ENCODE peak calls at places on chromosomes 13 and 19, in five cellular contexts. K is osteoblast, V is uterus, N is left lung, M is tibial artery. J is an unnamed sample. For H3K4me1, the result is how much of the 10 kb centered on the place peaks cover.

GRCh38 chr19:33723512-33723911 is 73.2 kb upstream of the KCTD15 start:
- DNase-seq in K (peak), V (no peak), N (no peak), M (no peak), J (no peak)

GRCh38 chr13:41916173-41916954 is 44.5 kb downstream of the VWA8 start:
- DNase-seq in K (peak), V (no peak), N (no peak), M (no peak), J (no peak)

GRCh38 chr13:86788624-86789023 is 882.5 kb upstream of the SLITRK5 start:
- DNase-seq in K (no peak), V (no peak), N (no peak), M (no peak), J (no peak)

GRCh38 chr19:8308891-8309291 is 733 bp upstream of the CD320 start:
- DNase-seq in K (no peak), V (peak), N (peak), M (peak), J (peak)

GRCh38 chr19:45071969-45072790 is 4.1 kb downstream of the ZNF296 start:
- DNase-seq in K (peak), V (no peak), N (no peak), M (no peak), J (no peak)

GRCh38 chr13:111893071-111893606 is 173.8 kb upstream of the SOX1 start:
- DNase-seq in K (no peak), V (no peak), N (no peak), M (no peak), J (peak)

GRCh38 chr13:113739527-113740285 is 19.3 kb upstream of the TMEM255B start:
- DNase-seq in K (no peak), V (no peak), N (no peak), M (no peak), J (no peak)

GRCh38 chr19:43353606-43354304 is at the start of gene CD177:
- DNase-seq in K (no peak), V (no peak), N (no peak), M (no peak), J (no peak)

GRCh38 chr13:21579754-21580316 is 24.1 kb downstream of the MICU2 start:
- DNase-seq in K (peak), V (no peak), N (no peak), M (no peak), J (no peak)

GRCh38 chr13:111325146-111325890 is 4.9 kb downstream of the TEX29 start:
- DNase-seq in K (peak), V (no peak), N (no peak), M (no peak), J (no peak)

GRCh38 chr19:53908106-53908932 is 759 bp upstream of the CACNG7 start:
- DNase-seq in K (peak), V (no peak), N (no peak), M (no peak), J (no peak)

GRCh38 chr13:73945871-73946270 is 188.3 kb downstream of the KLF12 start:
- DNase-seq in K (no peak), V (no peak), N (no peak), M (peak), J (no peak)

GRCh38 chr13:35917252-35917941 is 213.8 kb downstream of the DCLK1 start:
- DNase-seq in K (no peak), V (no peak), N (no peak), M (no peak), J (no peak)

GRCh38 chr19:5985098-5985783 is 7.3 kb upstream of the RANBP3 start:
- DNase-seq in K (peak), V (no peak), N (no peak), M (no peak), J (no peak)

GRCh38 chr13:28357247-28357825 is 137.6 kb downstream of the FLT1 start:
- DNase-seq in K (no peak), V (no peak), N (no peak), M (no peak), J (no peak)

GRCh38 chr13:24274452-24274971 is 34.9 kb upstream of the C1QTNF9 start:
- DNase-seq in K (no peak), V (no peak), N (peak), M (no peak), J (peak)

GRCh38 chr19:34172661-34173144 is 399 bp downstream of the LSM14A start:
- DNase-seq in K (peak), V (peak), N (no peak), M (no peak), J (no peak)

GRCh38 chr13:106573855-106574254 is 5.9 kb upstream of the ARGLU1 start:
- DNase-seq in K (no peak), V (peak), N (peak), M (peak), J (peak)

GRCh38 chr13:108383676-108384075 is 114.2 kb downstream of the TNFSF13B start:
- DNase-seq in K (no peak), V (no peak), N (no peak), M (no peak), J (no peak)

DNA sequence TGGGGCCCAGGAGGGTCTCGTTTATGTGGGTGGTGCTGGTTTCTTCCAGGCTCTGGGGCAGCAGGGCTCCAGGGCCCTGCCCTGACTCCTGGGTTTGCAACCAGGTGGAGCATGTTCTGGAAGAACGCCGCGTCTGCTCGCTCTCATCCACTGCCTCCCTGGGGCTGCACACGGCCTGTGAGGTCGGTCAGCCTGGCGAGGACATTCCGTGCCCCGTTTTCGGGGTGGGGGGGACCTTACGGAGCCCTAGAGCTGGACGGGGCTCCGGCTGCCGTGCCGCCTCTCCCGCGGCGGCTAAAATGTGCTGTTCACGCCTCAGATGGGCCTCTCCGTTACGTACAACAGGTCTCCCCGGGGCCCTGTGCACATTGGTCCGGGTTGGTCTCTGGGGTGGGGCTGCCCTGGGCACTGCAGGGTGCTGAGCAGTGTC is 3.3 kb downstream of the GNA11 start:
- DNase-seq in K (peak), V (no peak), N (no peak), M (no peak), J (no peak)
- H3K4me1 ChIP-seq in K (under half), V (under half), N (under half), M (under half), J (half or more)

GRCh38 chr19:40284501-40285352 is at the start of gene AKT2:
- DNase-seq in K (peak), V (peak), N (no peak), M (no peak), J (peak)

GRCh38 chr19:40284251-40284500 is 969 bp downstream of the AKT2 start:
- DNase-seq in K (peak), V (no peak), N (no peak), M (no peak), J (no peak)

GRCh38 chr19:40282920-40283319 is 2.2 kb downstream of the AKT2 start:
- DNase-seq in K (no peak), V (no peak), N (no peak), M (no peak), J (no peak)

GRCh38 chr19:40282209-40282580 is 3.0 kb downstream of the AKT2 start:
- DNase-seq in K (no peak), V (no peak), N (no peak), M (no peak), J (no peak)

DNA sequence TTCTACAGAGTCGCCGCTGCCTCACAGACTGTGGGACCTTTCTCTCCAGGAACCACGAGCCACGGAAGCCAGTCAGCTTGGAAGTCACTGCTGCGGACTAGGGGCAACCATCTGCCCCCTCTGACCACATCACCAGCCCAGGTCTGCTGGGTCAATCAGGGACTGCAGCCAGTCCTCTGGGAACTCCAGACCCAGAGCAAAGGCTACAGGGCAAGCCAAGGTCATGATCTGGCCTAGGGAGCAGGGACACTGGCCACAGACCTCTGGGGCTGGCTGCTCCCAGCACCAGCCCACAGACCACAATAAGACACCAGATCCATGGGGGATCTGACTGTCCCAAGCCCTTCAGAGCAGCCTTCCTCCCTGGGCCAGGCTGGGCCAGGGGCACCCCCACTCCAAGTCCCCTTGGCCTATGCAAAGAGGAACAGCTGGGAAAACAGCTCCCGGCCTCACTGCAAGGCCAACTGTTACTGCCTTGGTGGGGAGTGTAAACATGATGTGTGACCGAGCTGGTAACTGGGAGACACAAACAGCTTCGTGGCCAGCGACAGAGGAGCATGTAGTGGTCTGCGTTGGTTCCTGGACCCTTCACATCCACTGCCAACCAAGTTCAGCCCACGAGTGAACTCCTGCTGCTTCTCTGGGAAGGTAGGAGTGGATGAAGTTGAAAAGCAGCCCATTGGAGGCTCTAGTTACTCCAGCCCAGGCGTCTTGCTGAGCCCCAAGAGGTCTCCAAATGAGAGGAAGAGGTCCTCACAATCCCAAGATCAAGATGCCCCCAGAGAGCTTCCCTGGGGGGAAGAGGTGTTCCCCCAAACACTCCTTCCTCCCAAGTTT is 1.5 kb downstream of the AKT2 start:
- DNase-seq in K (peak), V (no peak), N (no peak), M (no peak), J (no peak)
- H3K4me1 ChIP-seq in K (under half), V (under half), N (under half), M (under half), J (half or more)

DNA sequence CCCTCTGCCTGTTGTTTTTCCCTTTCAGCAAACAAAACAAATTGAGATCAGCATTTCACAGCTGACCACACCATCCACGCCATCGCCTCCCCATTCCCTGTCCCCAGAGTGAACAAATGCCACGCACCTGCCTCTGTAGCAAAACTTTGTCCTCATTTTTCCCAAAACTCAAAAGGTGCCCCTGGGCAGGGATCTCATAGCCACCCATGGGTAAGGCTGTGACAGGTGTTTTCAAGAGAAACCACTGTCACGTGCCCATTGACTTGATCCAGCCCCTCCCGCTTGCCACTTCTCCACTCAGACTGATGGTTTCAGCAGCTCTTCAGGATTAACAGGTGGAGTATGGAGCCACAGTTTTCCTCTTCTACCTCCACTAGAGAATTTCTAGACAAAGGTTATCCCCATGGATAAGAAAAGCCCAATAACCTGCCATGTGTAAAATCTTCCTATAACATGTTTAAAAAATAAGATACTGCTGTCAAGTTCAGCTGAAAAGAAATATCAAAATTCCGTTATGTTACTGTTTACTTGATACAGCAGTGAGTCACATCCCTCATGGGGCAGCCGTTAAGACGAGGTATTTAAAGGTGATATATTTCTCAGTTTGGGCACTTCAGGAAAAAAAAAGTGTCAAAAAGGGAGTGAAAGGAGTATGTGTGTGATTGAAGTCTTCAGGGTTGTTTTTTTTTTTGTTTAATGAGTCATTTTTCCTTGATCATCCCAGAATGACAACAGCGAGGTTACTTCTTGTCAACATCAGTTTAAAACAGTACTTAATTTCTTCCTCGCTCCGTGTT is 63.5 kb upstream of the GPR183 start:
- DNase-seq in K (no peak), V (no peak), N (no peak), M (no peak), J (peak)
- H3K4me1 ChIP-seq in K (under half), V (under half), N (under half), M (under half), J (under half)

DNA sequence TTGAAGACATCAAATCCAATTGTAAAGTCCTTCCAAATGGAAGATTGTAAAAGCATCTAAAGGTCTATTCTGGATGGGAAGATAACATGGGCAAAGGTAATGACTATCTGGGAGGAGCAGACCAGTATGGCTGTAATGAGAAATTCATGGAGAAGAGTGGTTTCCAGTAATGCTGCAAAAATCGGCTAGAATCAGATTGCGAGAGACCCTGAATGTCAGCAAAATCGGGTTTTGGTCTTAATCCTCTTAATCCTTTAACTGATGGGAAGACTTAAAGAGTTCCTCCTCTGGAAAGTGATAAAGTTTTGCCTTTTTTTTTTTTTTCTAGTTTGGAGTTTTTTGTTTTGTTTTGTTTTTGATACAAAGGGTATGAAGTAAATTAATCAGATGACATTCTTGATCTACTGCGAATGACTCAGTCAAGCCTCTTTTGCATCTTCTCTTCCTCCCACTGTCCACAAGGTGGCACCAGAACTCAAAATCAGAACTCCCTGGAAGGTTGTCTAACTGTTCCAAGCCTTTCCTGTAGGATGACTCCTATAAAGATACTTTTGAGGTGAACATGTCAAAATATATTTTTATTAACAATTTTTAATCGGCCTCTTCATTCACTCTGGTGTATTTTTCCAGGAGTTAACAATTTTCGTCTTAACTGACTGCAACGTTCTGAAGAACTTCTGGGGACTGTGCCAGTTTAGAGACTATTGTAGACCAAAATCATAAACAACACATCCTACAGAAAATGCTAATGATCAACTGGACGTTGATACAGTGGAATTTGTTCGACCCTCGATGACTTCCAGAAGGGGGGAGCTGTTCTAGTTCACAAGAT is 213.3 kb upstream of the MIR17HG start:
- DNase-seq in K (no peak), V (no peak), N (no peak), M (no peak), J (no peak)
- H3K4me1 ChIP-seq in K (under half), V (under half), N (under half), M (under half), J (under half)

GRCh38 chr13:33182729-33183128 is 102.8 kb downstream of the STARD13 start:
- DNase-seq in K (no peak), V (no peak), N (no peak), M (no peak), J (no peak)

GRCh38 chr13:33183431-33184130 is 102.0 kb downstream of the STARD13 start:
- DNase-seq in K (peak), V (no peak), N (no peak), M (no peak), J (no peak)

GRCh38 chr13:33185853-33186252 is 99.7 kb downstream of the STARD13 start:
- DNase-seq in K (peak), V (no peak), N (no peak), M (no peak), J (no peak)

GRCh38 chr13:33184131-33184485 is 101.4 kb downstream of the STARD13 start:
- DNase-seq in K (no peak), V (no peak), N (no peak), M (no peak), J (no peak)

GRCh38 chr13:33184530-33184929 is 101.0 kb downstream of the STARD13 start:
- DNase-seq in K (no peak), V (no peak), N (no peak), M (no peak), J (no peak)
- H3K4me1 ChIP-seq in K (half or more), V (under half), N (under half), M (under half), J (half or more)

GRCh38 chr19:2166741-2167738 is 3.3 kb downstream of the DOT1L start:
- DNase-seq in K (peak), V (peak), N (peak), M (peak), J (peak)

GRCh38 chr19:2170219-2170618 is 6.5 kb downstream of the DOT1L start:
- DNase-seq in K (peak), V (no peak), N (no peak), M (no peak), J (no peak)

GRCh38 chr19:2170987-2171348 is 7.2 kb downstream of the DOT1L start:
- DNase-seq in K (no peak), V (no peak), N (no peak), M (no peak), J (no peak)

GRCh38 chr19:2167896-2168618 is 4.3 kb downstream of the DOT1L start:
- DNase-seq in K (peak), V (peak), N (peak), M (peak), J (peak)

GRCh38 chr19:2168619-2169424 is 5.1 kb downstream of the DOT1L start:
- DNase-seq in K (peak), V (peak), N (peak), M (peak), J (peak)
- H3K4me1 ChIP-seq in K (half or more), V (under half), N (under half), M (under half), J (half or more)

J was measured in right atrium auricular region.